ENCODE peak calls at places on chromosome 20, in nine cellular contexts. V, M, Q, N, Z, E, A, G and K are unnamed samples.

GRCh38 chr20:10807013-10807412 is 133.2 kb upstream of the JAG1 start:
- DNase-seq in G (no peak), A (no peak), Q (no peak), Z (no peak), M (no peak), V (no peak), E (no peak), N (no peak), K (no peak)

GRCh38 chr20:61125536-61126180 is 126.4 kb upstream of the CDH4 start:
- DNase-seq in Q (no peak), G (no peak), M (no peak), Z (no peak), A (no peak), V (no peak), E (no peak), N (no peak), K (no peak)

GRCh38 chr20:22757424-22758189 is 173.2 kb upstream of the FOXA2 start:
- DNase-seq in Q (no peak), Z (no peak), G (no peak), V (peak), M (no peak), N (no peak), E (no peak), A (no peak), K (no peak)

GRCh38 chr20:1225729-1226313 is at the start of gene RAD21L1:
- DNase-seq in M (peak), E (peak), Z (peak), Q (no peak), G (peak), V (peak), A (peak), N (peak), K (no peak)

GRCh38 chr20:46647469-46647868 is 3.8 kb downstream of the SLC13A3 start:
- DNase-seq in Z (no peak), Q (no peak), G (peak), E (no peak), V (no peak), N (no peak), M (no peak), A (no peak), K (no peak)

GRCh38 chr20:11810316-11811130 is 107.2 kb upstream of the BTBD3 start:
- DNase-seq in Z (no peak), N (no peak), A (no peak), V (peak), E (no peak), Q (no peak), M (no peak), G (no peak), K (no peak)

GRCh38 chr20:62370115-62370806 is 3.1 kb upstream of the LAMA5 start:
- DNase-seq in M (no peak), Q (peak), A (no peak), V (peak), E (no peak), N (no peak), G (no peak), Z (no peak), K (no peak)

GRCh38 chr20:30286157-30286556 is 971.3 kb upstream of the DEFB115 start:
- DNase-seq in Z (no peak), Q (no peak), E (no peak), M (no peak), N (no peak), G (no peak), A (no peak), V (no peak), K (no peak)

GRCh38 chr20:18314786-18315406 is 26.6 kb downstream of the ZNF133 start:
- DNase-seq in E (no peak), A (no peak), G (no peak), N (no peak), V (peak), Z (no peak), M (no peak), Q (peak), K (no peak)

GRCh38 chr20:376750-377149 is 3.8 kb upstream of the TRIB3 start:
- DNase-seq in Q (no peak), G (no peak), Z (no peak), A (no peak), N (no peak), M (no peak), E (no peak), V (no peak), K (no peak)

GRCh38 chr20:8608470-8608869 is 460.4 kb upstream of the PLCB4 start:
- DNase-seq in Q (no peak), V (no peak), G (no peak), A (no peak), M (no peak), N (no peak), Z (no peak), E (no peak), K (no peak)

GRCh38 chr20:39853664-39854063 is 835.4 kb downstream of the MAFB start:
- DNase-seq in A (no peak), E (no peak), M (no peak), N (no peak), Q (peak), G (no peak), Z (no peak), V (peak), K (no peak)

GRCh38 chr20:45911486-45912343 is at the start of gene PLTP:
- DNase-seq in E (peak), Q (no peak), A (peak), N (no peak), M (no peak), G (no peak), Z (peak), V (no peak), K (no peak)

GRCh38 chr20:3701061-3701998 is 11.1 kb downstream of the SIGLEC1 start:
- DNase-seq in Q (no peak), V (no peak), N (no peak), M (no peak), G (no peak), E (no peak), A (no peak), Z (no peak), K (no peak)

GRCh38 chr20:60249436-60249835 is 291.2 kb downstream of the CDH26 start:
- DNase-seq in Z (no peak), G (no peak), N (no peak), E (no peak), A (no peak), Q (peak), V (peak), M (no peak), K (no peak)

GRCh38 chr20:48921883-48922867 is 664 bp downstream of the ARFGEF2 start:
- DNase-seq in V (peak), N (no peak), M (peak), G (no peak), E (peak), A (no peak), Z (peak), Q (no peak), K (no peak)

GRCh38 chr20:5548112-5548511 is 202.1 kb upstream of the SHLD1 start:
- DNase-seq in Z (no peak), G (no peak), N (no peak), V (no peak), E (no peak), Q (no peak), M (no peak), A (no peak), K (no peak)

GRCh38 chr20:33105336-33105924 is 26.0 kb downstream of the BPIFB4 start:
- DNase-seq in N (no peak), V (no peak), Q (no peak), Z (no peak), E (no peak), M (no peak), G (no peak), A (no peak), K (no peak)

GRCh38 chr20:20052074-20052970 is at the start of the genes CFAP61 and CRNKL1:
- DNase-seq in E (peak), Z (peak), M (peak), Q (peak), A (peak), N (peak), V (peak), G (peak), K (peak)

GRCh38 chr20:39399463-39399862 is 437.3 kb downstream of the DHX35 start:
- DNase-seq in Z (no peak), V (no peak), M (no peak), Q (no peak), A (no peak), G (no peak), N (no peak), E (no peak), K (no peak)

GRCh38 chr20:49729780-49730179 is 16.1 kb upstream of the B4GALT5 start:
- DNase-seq in V (peak), Z (no peak), G (no peak), N (no peak), Q (no peak), A (no peak), E (no peak), M (no peak), K (no peak)

GRCh38 chr20:57878803-57879424 is 169.1 kb upstream of the PMEPA1 start:
- DNase-seq in E (no peak), V (no peak), Q (no peak), A (no peak), N (no peak), G (no peak), M (no peak), Z (no peak), K (no peak)

GRCh38 chr20:24773168-24773567 is 175.9 kb upstream of the CST7 start:
- DNase-seq in A (no peak), E (no peak), Q (no peak), M (no peak), G (no peak), N (no peak), V (no peak), Z (no peak), K (no peak)

GRCh38 chr20:57432874-57433491 is 41.8 kb downstream of the RBM38 start:
- DNase-seq in V (no peak), M (peak), E (peak), Z (peak), N (peak), G (no peak), Q (no peak), A (no peak), K (no peak)

GRCh38 chr20:33585413-33585812 is 76.7 kb upstream of the C20orf144 start:
- DNase-seq in Q (no peak), N (no peak), A (no peak), V (no peak), G (no peak), M (no peak), Z (no peak), E (no peak), K (no peak)